ENCODE peak calls at places on chromosome 21, in eight cellular contexts. R, W, F, O, D, N, P and E are unnamed samples.

GRCh38 chr21:29091032-29091431 is 17.6 kb upstream of the CCT8 start:
- DNase-seq in R (no peak), W (no peak), F (peak), O (no peak), D (no peak), N (no peak), P (no peak), E (no peak)

GRCh38 chr21:19122371-19122770 is 718.8 kb upstream of the TMPRSS15 start:
- DNase-seq in R (no peak), W (no peak), F (no peak), O (no peak), D (no peak), N (no peak), P (no peak), E (no peak)

GRCh38 chr21:33541105-33541711 is 709 bp downstream of the GART start:
- DNase-seq in R (no peak), W (peak), F (no peak), O (no peak), D (peak), N (peak), P (peak), E (peak)

GRCh38 chr21:45421071-45421845 is 16.3 kb downstream of the COL18A1 start:
- DNase-seq in R (no peak), W (peak), F (no peak), O (no peak), D (no peak), N (no peak), P (no peak), E (no peak)

GRCh38 chr21:39788383-39788782 is 43.4 kb downstream of the IGSF5 start:
- DNase-seq in R (peak), W (peak), F (peak), O (peak), D (peak), N (peak), P (no peak), E (peak)

GRCh38 chr21:40102682-40103081 is 235.4 kb downstream of the PCP4 start:
- DNase-seq in R (no peak), W (no peak), F (no peak), O (no peak), D (no peak), N (no peak), P (no peak), E (no peak)

GRCh38 chr21:46295996-46296752 is 10.0 kb downstream of the YBEY start:
- DNase-seq in R (no peak), W (no peak), F (no peak), O (peak), D (peak), N (peak), P (no peak), E (peak)

GRCh38 chr21:38773108-38774061 is 32.3 kb upstream of the ETS2 start:
- DNase-seq in R (peak), W (peak), F (peak), O (no peak), D (peak), N (no peak), P (no peak), E (peak)

GRCh38 chr21:31186916-31187315 is 148.6 kb upstream of the KRTAP19-8 start:
- DNase-seq in R (no peak), W (no peak), F (no peak), O (no peak), D (no peak), N (no peak), P (no peak), E (no peak)

GRCh38 chr21:37032877-37033471 is 26.5 kb downstream of the RIPPLY3 start:
- DNase-seq in R (peak), W (peak), F (no peak), O (no peak), D (no peak), N (no peak), P (no peak), E (no peak)

GRCh38 chr21:45403825-45404725 is 890 bp upstream of the COL18A1 start:
- DNase-seq in R (no peak), W (no peak), F (peak), O (no peak), D (no peak), N (no peak), P (no peak), E (no peak)

GRCh38 chr21:30072496-30072895 is 94.1 kb downstream of the CLDN17 start:
- DNase-seq in R (no peak), W (peak), F (no peak), O (no peak), D (no peak), N (no peak), P (no peak), E (peak)

GRCh38 chr21:20443558-20444155 is 554.6 kb upstream of the NCAM2 start:
- DNase-seq in R (no peak), W (peak), F (no peak), O (no peak), D (no peak), N (peak), P (no peak), E (peak)

GRCh38 chr21:29228306-29228705 is 70.4 kb upstream of the BACH1 start:
- DNase-seq in R (no peak), W (no peak), F (no peak), O (no peak), D (no peak), N (no peak), P (no peak), E (peak)

GRCh38 chr21:43278359-43278758 is 109.6 kb downstream of the CRYAA start:
- DNase-seq in R (no peak), W (no peak), F (no peak), O (no peak), D (no peak), N (no peak), P (no peak), E (no peak)
- TF ChIP-seq POLR2A in R (no peak), W (no peak), F (no peak), O (no peak), D (no peak), N (no peak), P (no peak), E (no peak)

DNA sequence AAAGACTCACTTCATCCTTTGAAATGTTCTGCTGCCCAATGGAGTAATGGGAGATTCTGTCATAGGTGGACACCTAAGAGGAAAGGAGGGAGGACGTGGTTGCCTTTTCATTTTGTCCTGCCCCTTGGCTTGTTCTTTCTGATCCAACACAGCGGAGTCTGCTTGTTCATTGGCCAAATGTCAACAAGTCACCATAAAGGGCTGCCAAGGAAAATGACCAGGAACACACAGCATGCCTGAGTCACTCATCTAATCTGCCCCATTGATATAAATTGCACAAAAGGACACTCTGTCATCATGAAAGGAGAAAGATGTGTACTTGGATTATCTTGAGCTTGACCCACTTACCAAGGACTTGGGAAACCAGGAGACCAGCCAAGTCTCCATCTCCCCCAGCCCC is 422.9 kb downstream of the SETD4 start:
- DNase-seq in R (no peak), W (no peak), F (peak), O (no peak), D (no peak), N (no peak), P (no peak), E (no peak)
- TF ChIP-seq MAX in R (no peak), W (no peak), F (no peak), O (no peak), D (no peak), N (no peak), P (no peak), E (no peak)

DNA sequence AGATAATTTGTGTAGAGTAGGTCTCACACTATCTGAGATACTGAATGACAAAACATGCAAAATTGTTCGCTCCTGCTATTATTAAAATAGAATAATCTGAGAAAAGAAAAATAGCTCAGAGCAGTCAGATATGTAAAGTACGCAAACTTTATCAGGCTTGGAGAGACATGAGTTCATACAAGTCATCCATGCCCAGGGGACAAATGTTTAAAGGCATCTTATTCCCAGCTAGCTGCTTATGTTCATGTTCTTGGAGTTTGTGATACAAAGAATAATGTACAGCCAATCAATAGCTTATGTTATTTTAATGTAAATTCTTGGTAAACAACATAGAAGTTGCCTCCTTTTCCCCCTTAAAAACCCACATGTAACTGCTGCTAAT is 69.4 kb upstream of the USP25 start:
- DNase-seq in R (no peak), W (no peak), F (no peak), O (no peak), D (no peak), N (no peak), P (no peak), E (no peak)
- TF ChIP-seq CTCF in R (no peak), W (no peak), F (no peak), O (no peak), D (no peak), N (no peak), P (no peak), E (no peak)

DNA sequence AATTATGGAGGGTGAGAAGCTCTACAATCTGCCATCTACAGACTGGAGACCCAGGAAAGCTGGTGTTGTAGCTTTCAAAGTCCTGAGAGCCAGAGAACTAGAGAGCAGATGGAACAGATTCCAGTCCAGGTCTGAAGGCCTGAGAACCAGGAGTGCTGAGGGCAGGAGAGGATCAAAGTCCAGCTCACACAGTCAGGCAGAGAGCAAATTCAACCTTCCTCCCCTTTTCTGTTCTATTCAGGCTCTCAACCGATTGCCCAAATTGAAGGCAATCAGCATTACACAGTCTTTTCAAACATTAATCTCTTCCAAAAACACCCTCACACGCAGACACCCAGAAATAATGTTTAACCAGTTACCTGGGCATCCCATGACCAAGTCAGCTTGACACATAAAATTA is 2.5 kb upstream of the TMPRSS2 start:
- DNase-seq in R (no peak), W (no peak), F (no peak), O (no peak), D (peak), N (no peak), P (no peak), E (no peak)
- TF ChIP-seq POLR2A in R (no peak), W (no peak), F (no peak), O (no peak), D (no peak), N (no peak), P (no peak), E (no peak)

GRCh38 chr21:14382486-14382834 is 486 bp downstream of the HSPA13 start:
- DNase-seq in R (no peak), W (no peak), F (no peak), O (no peak), D (no peak), N (no peak), P (no peak), E (no peak)
- TF ChIP-seq MAX in R (no peak), W (no peak), F (no peak), O (no peak), D (no peak), N (no peak), P (no peak), E (no peak)

GRCh38 chr21:44313451-44313850 is 13.6 kb downstream of the PFKL start:
- DNase-seq in R (no peak), W (no peak), F (no peak), O (no peak), D (no peak), N (no peak), P (no peak), E (no peak)

GRCh38 chr21:44311108-44311507 is 11.3 kb downstream of the PFKL start:
- DNase-seq in R (no peak), W (no peak), F (no peak), O (no peak), D (no peak), N (no peak), P (no peak), E (no peak)

GRCh38 chr21:44312089-44312488 is 12.2 kb downstream of the PFKL start:
- DNase-seq in R (no peak), W (no peak), F (no peak), O (no peak), D (no peak), N (no peak), P (no peak), E (no peak)

GRCh38 chr21:44312716-44313115 is 12.9 kb downstream of the PFKL start:
- DNase-seq in R (no peak), W (no peak), F (no peak), O (no peak), D (no peak), N (no peak), P (no peak), E (no peak)

GRCh38 chr21:44310628-44311027 is 10.8 kb downstream of the PFKL start:
- DNase-seq in R (no peak), W (no peak), F (no peak), O (no peak), D (no peak), N (no peak), P (no peak), E (no peak)
- TF ChIP-seq CTCF in R (no peak), W (no peak), F (no peak), O (no peak), D (peak), N (peak), P (peak), E (no peak)

DNA sequence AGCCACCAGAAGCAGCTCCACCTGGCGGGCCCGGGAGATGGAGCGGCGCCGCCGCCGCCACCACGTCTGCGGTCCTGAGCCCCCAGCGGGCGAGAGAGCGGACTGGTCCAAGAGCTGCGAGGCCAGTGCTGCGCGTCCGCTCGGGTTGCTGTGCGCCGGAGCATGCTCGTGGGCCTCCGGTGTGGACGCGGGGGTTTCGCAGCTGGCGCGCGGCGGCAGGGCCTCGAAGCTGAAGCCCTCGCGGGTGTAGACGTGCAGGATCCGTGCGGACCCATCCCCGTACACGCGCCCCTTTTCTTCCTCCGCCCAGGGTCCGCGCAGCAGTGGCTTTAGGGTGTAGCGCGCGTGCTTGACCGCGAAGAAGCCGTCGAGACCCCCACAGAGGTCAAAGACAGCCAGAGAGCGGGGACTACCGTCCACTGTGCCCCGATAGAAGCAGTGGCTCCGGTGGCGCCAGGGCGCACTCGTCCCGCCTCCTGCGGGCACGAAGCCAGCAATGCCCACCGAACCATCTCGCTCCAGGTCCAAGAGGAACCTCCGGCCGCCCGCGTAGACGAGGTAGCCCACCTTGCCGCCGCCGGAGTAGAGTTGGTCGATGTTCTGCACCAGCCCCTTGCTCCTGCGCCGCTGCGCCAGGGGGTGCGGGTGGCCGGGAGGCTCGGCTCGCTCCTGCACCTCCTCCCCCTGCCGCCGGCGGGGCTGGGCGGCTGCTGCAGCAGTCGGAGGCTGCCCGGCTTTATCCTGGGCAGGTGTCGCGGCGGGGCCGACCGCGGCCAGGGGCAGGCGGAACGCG is 1.1 kb downstream of the ADAMTS5 start:
- DNase-seq in R (no peak), W (no peak), F (no peak), O (peak), D (no peak), N (no peak), P (no peak), E (no peak)
- TF ChIP-seq POLR2A in R (no peak), W (no peak), F (no peak), O (no peak), D (no peak), N (no peak), P (no peak), E (no peak)

GRCh38 chr21:16634522-16634914 is 878.3 kb upstream of the CXADR start:
- DNase-seq in R (no peak), W (no peak), F (no peak), O (no peak), D (no peak), N (no peak), P (no peak), E (no peak)
- TF ChIP-seq MAX in R (no peak), W (no peak), F (no peak), O (no peak), D (no peak), N (no peak), P (no peak), E (no peak)